ENCODE peak calls at places on chromosomes 12 and 14, in four cellular contexts. D is HCT116, C is K562, N is GM12878. S is an unnamed sample.

GRCh38 chr14:67806228-67806627 is 10.2 kb downstream of the ZFYVE26 start:
- DNase-seq in D (no peak), C (no peak), N (no peak), S (no peak)

GRCh38 chr14:99174081-99174851 is 97.7 kb downstream of the BCL11B start:
- DNase-seq in D (no peak), C (no peak), N (no peak), S (no peak)

GRCh38 chr12:13745100-13745678 is 236.2 kb downstream of the GRIN2B start:
- DNase-seq in D (no peak), C (no peak), N (no peak), S (no peak)

GRCh38 chr14:74669846-74670245 is 43.0 kb downstream of the AREL1 start:
- DNase-seq in D (no peak), C (no peak), N (no peak), S (no peak)

GRCh38 chr14:22555573-22556011 is 33.4 kb downstream of the DAD1 start:
- DNase-seq in D (no peak), C (no peak), N (peak), S (no peak)

GRCh38 chr12:33813536-33813935 is 208.8 kb upstream of the ALG10 start:
- DNase-seq in D (no peak), C (no peak), N (no peak), S (no peak)

GRCh38 chr12:2395352-2395977 is 342.7 kb downstream of the CACNA1C start:
- DNase-seq in D (peak), C (peak), N (no peak), S (peak)

GRCh38 chr12:69686731-69687130 is 12.4 kb downstream of the BEST3 start:
- DNase-seq in D (no peak), C (no peak), N (no peak), S (no peak)

GRCh38 chr14:95101736-95102677 is 55.3 kb downstream of the DICER1 start:
- DNase-seq in D (no peak), C (no peak), N (no peak), S (no peak)

GRCh38 chr14:104659764-104660523 is 29.5 kb upstream of the INF2 start:
- DNase-seq in D (no peak), C (no peak), N (no peak), S (no peak)

GRCh38 chr12:10851243-10851858 is 2.1 kb upstream of the PRR4 start:
- DNase-seq in D (no peak), C (no peak), N (no peak), S (no peak)

GRCh38 chr12:90335561-90335960 is 619.4 kb downstream of the CCER1 start:
- DNase-seq in D (no peak), C (no peak), N (no peak), S (no peak)

GRCh38 chr12:131454418-131455217 is 256.3 kb upstream of the SFSWAP start:
- DNase-seq in D (peak), C (peak), N (no peak), S (peak)

GRCh38 chr14:74921987-74922751 is 891 bp downstream of the RPS6KL1 start:
- DNase-seq in D (no peak), C (no peak), N (no peak), S (no peak)

GRCh38 chr14:22906073-22906472 is 12.9 kb downstream of the RBM23 start:
- DNase-seq in D (no peak), C (no peak), N (no peak), S (no peak)

GRCh38 chr12:104687823-104688573 is 231.2 kb downstream of the CHST11 start:
- DNase-seq in D (no peak), C (no peak), N (no peak), S (no peak)

GRCh38 chr14:65303185-65303901 is 109.2 kb upstream of the FUT8 start:
- DNase-seq in D (no peak), C (no peak), N (no peak), S (no peak)

GRCh38 chr12:96136720-96137378 is 57.3 kb upstream of the ELK3 start:
- DNase-seq in D (no peak), C (no peak), N (no peak), S (no peak)

GRCh38 chr14:60565211-60565610 is 56.3 kb downstream of the SIX6 start:
- DNase-seq in D (no peak), C (no peak), N (no peak), S (no peak)
- TF ChIP-seq ZBTB33 in D (no peak), C (no peak), N (no peak), S (no peak)

GRCh38 chr12:94427520-94428381 is 31.9 kb downstream of the CEP83 start:
- DNase-seq in D (no peak), C (no peak), N (peak), S (no peak)
- TF ChIP-seq SP1 in D (no peak), C (no peak), N (no peak), S (no peak)

GRCh38 chr12:51362747-51363342 is 16.4 kb upstream of the CELA1 start:
- DNase-seq in D (no peak), C (peak), N (no peak), S (no peak)

GRCh38 chr12:51360315-51360714 is 13.8 kb upstream of the CELA1 start:
- DNase-seq in D (no peak), C (no peak), N (no peak), S (no peak)

GRCh38 chr12:51361419-51362016 is 15.0 kb upstream of the CELA1 start:
- DNase-seq in D (no peak), C (no peak), N (no peak), S (no peak)

GRCh38 chr12:51364026-51364425 is 17.5 kb upstream of the CELA1 start:
- DNase-seq in D (no peak), C (no peak), N (no peak), S (no peak)

GRCh38 chr12:51362307-51362706 is 15.8 kb upstream of the CELA1 start:
- DNase-seq in D (no peak), C (no peak), N (no peak), S (peak)
- TF ChIP-seq ZBTB33 in D (no peak), C (no peak), N (no peak), S (no peak)

GRCh38 chr12:82474798-82475184 is 116.5 kb downstream of the METTL25 start:
- DNase-seq in D (no peak), C (no peak), N (no peak), S (no peak)

GRCh38 chr12:82481954-82482353 is 123.6 kb downstream of the METTL25 start:
- DNase-seq in D (no peak), C (no peak), N (no peak), S (no peak)

GRCh38 chr12:82474181-82474797 is 116.0 kb downstream of the METTL25 start:
- DNase-seq in D (no peak), C (no peak), N (peak), S (no peak)

GRCh38 chr12:82475211-82475610 is 116.9 kb downstream of the METTL25 start:
- DNase-seq in D (no peak), C (no peak), N (no peak), S (no peak)

DNA sequence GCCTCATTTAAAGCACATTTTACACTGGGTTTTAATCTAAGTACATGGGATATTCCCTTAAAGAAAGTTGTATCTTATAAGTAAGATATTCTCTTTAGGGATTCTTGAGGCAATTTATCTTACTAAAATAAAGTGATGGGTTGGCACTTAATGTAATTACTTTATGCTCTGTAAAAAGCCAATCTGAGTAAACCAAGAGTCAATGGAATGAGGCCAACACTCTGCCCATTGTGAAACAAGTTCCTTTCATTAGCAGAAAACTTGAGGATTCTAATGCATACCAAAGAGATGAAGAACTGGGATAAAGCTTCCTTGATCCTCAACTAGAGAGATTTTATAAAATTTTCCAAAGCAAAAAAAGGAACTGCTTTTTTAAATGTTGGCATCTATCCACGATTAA is 121.2 kb downstream of the METTL25 start:
- DNase-seq in D (no peak), C (no peak), N (no peak), S (no peak)
- TF ChIP-seq SP1 in D (no peak), C (no peak), N (no peak), S (no peak)

GRCh38 chr12:101200824-101201223 is 9.2 kb downstream of the SLC5A8 start:
- DNase-seq in D (no peak), C (no peak), N (no peak), S (no peak)
- TF ChIP-seq ZBTB33 in D (no peak), C (no peak), N (no peak), S (no peak)

GRCh38 chr12:108495823-108496579 is 19.1 kb upstream of the FICD start:
- DNase-seq in D (no peak), C (no peak), N (no peak), S (no peak)
- TF ChIP-seq SP1 in D (no peak), C (no peak), N (no peak), S (no peak)

DNA sequence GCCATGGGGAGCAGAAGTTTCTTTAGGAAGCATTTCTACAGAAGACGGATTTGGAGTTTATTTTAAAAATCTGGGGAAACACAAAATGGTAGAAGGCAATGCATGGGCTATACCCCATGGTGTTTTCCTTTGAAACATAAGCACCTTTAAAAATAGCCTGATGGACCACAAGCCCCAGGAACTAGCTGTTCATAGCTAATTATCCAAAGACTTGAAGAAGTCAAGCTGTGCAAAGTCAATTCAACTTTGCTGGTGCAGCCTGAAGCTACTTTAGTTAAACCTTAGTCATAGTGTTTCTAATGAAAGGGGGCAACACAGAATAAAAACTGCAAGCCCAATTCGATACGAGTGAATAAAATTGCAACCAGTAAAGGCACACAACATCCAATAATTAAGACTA is 732.5 kb downstream of the GALC start:
- DNase-seq in D (no peak), C (no peak), N (no peak), S (no peak)
- TF ChIP-seq ZBTB33 in D (no peak), C (no peak), N (no peak), S (no peak)

S was measured in HepG2.